ENCODE peak calls at places on chromosomes 6 and 20, in nine cellular contexts. One of them, this sample, is unnamed.

GRCh38 chr20:2387580-2387979 is 6.9 kb downstream of the TGM6 start:
- DNase-seq in foreskin fibroblast: no peak
- DNase-seq in mammary epithelial cell: no peak
- DNase-seq in NCI-H1694 treated with DMSO at 0.1 percent for 48 hours: no peak
- DNase-seq in lung: no peak
- DNase-seq in activated effector memory CD4-positive, alpha-beta T cell treated with Interleukin-2 at 50 U/mL for 16 hours: no peak
- DNase-seq in GM12865: no peak
- DNase-seq in psoas muscle: no peak
- DNase-seq in GM03348: no peak
- DNase-seq in this sample: no peak

GRCh38 chr20:56181593-56181992 is 66.9 kb upstream of the MC3R start:
- DNase-seq in foreskin fibroblast: no peak
- DNase-seq in lung: no peak
- DNase-seq in GM12865: no peak
- DNase-seq in psoas muscle: no peak
- DNase-seq in GM03348: no peak
- DNase-seq in activated effector memory CD4-positive, alpha-beta T cell treated with Interleukin-2 at 50 U/mL for 16 hours: no peak
- DNase-seq in mammary epithelial cell: no peak
- DNase-seq in NCI-H1694 treated with DMSO at 0.1 percent for 48 hours: no peak
- DNase-seq in this sample: no peak

GRCh38 chr20:49275634-49276033 is 2.2 kb downstream of the ZNFX1 start:
- DNase-seq in foreskin fibroblast: no peak
- DNase-seq in psoas muscle: no peak
- DNase-seq in mammary epithelial cell: peak
- DNase-seq in GM12865: no peak
- DNase-seq in lung: no peak
- DNase-seq in GM03348: no peak
- DNase-seq in activated effector memory CD4-positive, alpha-beta T cell treated with Interleukin-2 at 50 U/mL for 16 hours: no peak
- DNase-seq in NCI-H1694 treated with DMSO at 0.1 percent for 48 hours: no peak
- DNase-seq in this sample: no peak

GRCh38 chr6:128098000-128098581 is 197.2 kb upstream of the THEMIS start:
- DNase-seq in NCI-H1694 treated with DMSO at 0.1 percent for 48 hours: peak
- DNase-seq in mammary epithelial cell: peak
- DNase-seq in foreskin fibroblast: no peak
- DNase-seq in GM03348: no peak
- DNase-seq in lung: no peak
- DNase-seq in psoas muscle: no peak
- DNase-seq in GM12865: peak
- DNase-seq in activated effector memory CD4-positive, alpha-beta T cell treated with Interleukin-2 at 50 U/mL for 16 hours: no peak
- DNase-seq in this sample: peak

GRCh38 chr6:111210074-111210729 is 122.9 kb downstream of the SLC16A10 start:
- DNase-seq in activated effector memory CD4-positive, alpha-beta T cell treated with Interleukin-2 at 50 U/mL for 16 hours: peak
- DNase-seq in psoas muscle: no peak
- DNase-seq in lung: no peak
- DNase-seq in NCI-H1694 treated with DMSO at 0.1 percent for 48 hours: peak
- DNase-seq in GM03348: peak
- DNase-seq in GM12865: peak
- DNase-seq in foreskin fibroblast: peak
- DNase-seq in mammary epithelial cell: peak
- DNase-seq in this sample: peak

GRCh38 chr20:53897884-53898557 is 172.4 kb downstream of the BCAS1 start:
- DNase-seq in NCI-H1694 treated with DMSO at 0.1 percent for 48 hours: no peak
- DNase-seq in activated effector memory CD4-positive, alpha-beta T cell treated with Interleukin-2 at 50 U/mL for 16 hours: no peak
- DNase-seq in lung: no peak
- DNase-seq in foreskin fibroblast: no peak
- DNase-seq in GM12865: no peak
- DNase-seq in psoas muscle: no peak
- DNase-seq in GM03348: no peak
- DNase-seq in mammary epithelial cell: no peak
- DNase-seq in this sample: no peak

GRCh38 chr20:49009899-49010631 is 36.0 kb upstream of the CSE1L start:
- DNase-seq in mammary epithelial cell: no peak
- DNase-seq in foreskin fibroblast: no peak
- DNase-seq in GM03348: no peak
- DNase-seq in psoas muscle: no peak
- DNase-seq in lung: no peak
- DNase-seq in GM12865: no peak
- DNase-seq in NCI-H1694 treated with DMSO at 0.1 percent for 48 hours: no peak
- DNase-seq in activated effector memory CD4-positive, alpha-beta T cell treated with Interleukin-2 at 50 U/mL for 16 hours: no peak
- DNase-seq in this sample: no peak

GRCh38 chr20:10375191-10375590 is 58.8 kb downstream of the MKKS start:
- DNase-seq in foreskin fibroblast: no peak
- DNase-seq in lung: no peak
- DNase-seq in mammary epithelial cell: no peak
- DNase-seq in psoas muscle: no peak
- DNase-seq in GM12865: no peak
- DNase-seq in GM03348: no peak
- DNase-seq in activated effector memory CD4-positive, alpha-beta T cell treated with Interleukin-2 at 50 U/mL for 16 hours: no peak
- DNase-seq in NCI-H1694 treated with DMSO at 0.1 percent for 48 hours: no peak
- DNase-seq in this sample: no peak

GRCh38 chr6:87762116-87762515 is 60.1 kb upstream of the AKIRIN2 start:
- DNase-seq in psoas muscle: no peak
- DNase-seq in GM03348: no peak
- DNase-seq in mammary epithelial cell: no peak
- DNase-seq in NCI-H1694 treated with DMSO at 0.1 percent for 48 hours: no peak
- DNase-seq in lung: no peak
- DNase-seq in GM12865: no peak
- DNase-seq in activated effector memory CD4-positive, alpha-beta T cell treated with Interleukin-2 at 50 U/mL for 16 hours: no peak
- DNase-seq in foreskin fibroblast: no peak
- DNase-seq in this sample: no peak

GRCh38 chr6:40740518-40740917 is 153.4 kb upstream of the LRFN2 start:
- DNase-seq in foreskin fibroblast: no peak
- DNase-seq in GM12865: no peak
- DNase-seq in lung: no peak
- DNase-seq in mammary epithelial cell: no peak
- DNase-seq in NCI-H1694 treated with DMSO at 0.1 percent for 48 hours: no peak
- DNase-seq in psoas muscle: no peak
- DNase-seq in activated effector memory CD4-positive, alpha-beta T cell treated with Interleukin-2 at 50 U/mL for 16 hours: no peak
- DNase-seq in GM03348: no peak
- DNase-seq in this sample: no peak

GRCh38 chr6:159170999-159171712 is 2.0 kb downstream of the FNDC1 start:
- DNase-seq in lung: no peak
- DNase-seq in NCI-H1694 treated with DMSO at 0.1 percent for 48 hours: no peak
- DNase-seq in activated effector memory CD4-positive, alpha-beta T cell treated with Interleukin-2 at 50 U/mL for 16 hours: no peak
- DNase-seq in psoas muscle: no peak
- DNase-seq in mammary epithelial cell: peak
- DNase-seq in foreskin fibroblast: peak
- DNase-seq in GM12865: no peak
- DNase-seq in GM03348: peak
- DNase-seq in this sample: no peak

GRCh38 chr20:58715709-58716475 is 23.3 kb downstream of the NPEPL1 start:
- DNase-seq in foreskin fibroblast: no peak
- DNase-seq in activated effector memory CD4-positive, alpha-beta T cell treated with Interleukin-2 at 50 U/mL for 16 hours: no peak
- DNase-seq in GM12865: no peak
- DNase-seq in psoas muscle: peak
- DNase-seq in NCI-H1694 treated with DMSO at 0.1 percent for 48 hours: no peak
- DNase-seq in mammary epithelial cell: no peak
- DNase-seq in GM03348: peak
- DNase-seq in lung: peak
- DNase-seq in this sample: no peak

GRCh38 chr6:70280462-70280861 is 22.4 kb downstream of the COL9A1 start:
- DNase-seq in foreskin fibroblast: no peak
- DNase-seq in activated effector memory CD4-positive, alpha-beta T cell treated with Interleukin-2 at 50 U/mL for 16 hours: no peak
- DNase-seq in NCI-H1694 treated with DMSO at 0.1 percent for 48 hours: no peak
- DNase-seq in GM03348: no peak
- DNase-seq in psoas muscle: no peak
- DNase-seq in mammary epithelial cell: no peak
- DNase-seq in lung: no peak
- DNase-seq in GM12865: no peak
- DNase-seq in this sample: no peak

GRCh38 chr20:53872561-53873248 is 197.7 kb downstream of the BCAS1 start:
- DNase-seq in mammary epithelial cell: no peak
- DNase-seq in foreskin fibroblast: no peak
- DNase-seq in GM03348: no peak
- DNase-seq in lung: no peak
- DNase-seq in psoas muscle: no peak
- DNase-seq in NCI-H1694 treated with DMSO at 0.1 percent for 48 hours: peak
- DNase-seq in GM12865: peak
- DNase-seq in activated effector memory CD4-positive, alpha-beta T cell treated with Interleukin-2 at 50 U/mL for 16 hours: peak
- DNase-seq in this sample: peak

GRCh38 chr6:87183687-87184086 is 28.3 kb downstream of the ZNF292 start:
- DNase-seq in psoas muscle: no peak
- DNase-seq in GM03348: peak
- DNase-seq in GM12865: peak
- DNase-seq in mammary epithelial cell: peak
- DNase-seq in activated effector memory CD4-positive, alpha-beta T cell treated with Interleukin-2 at 50 U/mL for 16 hours: no peak
- DNase-seq in NCI-H1694 treated with DMSO at 0.1 percent for 48 hours: no peak
- DNase-seq in lung: no peak
- DNase-seq in foreskin fibroblast: peak
- DNase-seq in this sample: no peak